ENCODE peak calls at places on chromosomes 4 and X, in ten cellular contexts. V is stomach, Z is right lobe of liver, A is esophagus squamous epithelium, O is GM12891, U is sigmoid colon, D is tibial nerve, J is ovary, H is uterus, P is heart left ventricle. Y is an unnamed sample.

GRCh38 chr4:105158837-105159236 is 12.2 kb downstream of the TET2 start:
- DNase-seq in V (no peak), Z (peak), A (no peak), O (no peak), U (peak), D (peak), J (peak), H (peak), P (peak), Y (no peak)

GRCh38 chrX:38803609-38804480 is 2.6 kb downstream of the MID1IP1 start:
- DNase-seq in V (peak), Z (peak), A (peak), O (peak), U (peak), D (peak), J (peak), H (peak), P (peak), Y (peak)

GRCh38 chr4:171644430-171645057 is 168.7 kb upstream of the GALNTL6 start:
- DNase-seq in V (no peak), Z (no peak), A (no peak), O (no peak), U (no peak), D (no peak), J (no peak), H (no peak), P (no peak), Y (no peak)

GRCh38 chrX:152929898-152930297 is 32.0 kb downstream of the ZNF185 start:
- DNase-seq in V (no peak), Z (no peak), A (no peak), O (no peak), U (no peak), D (no peak), J (no peak), H (no peak), P (no peak), Y (no peak)

GRCh38 chr4:168587326-168588125 is 90.7 kb downstream of the PALLD start:
- DNase-seq in V (no peak), Z (no peak), A (no peak), O (no peak), U (peak), D (peak), J (peak), H (peak), P (peak), Y (no peak)

GRCh38 chrX:140733766-140734342 is 24.3 kb downstream of the LINC00632 start:
- DNase-seq in V (no peak), Z (no peak), A (no peak), O (no peak), U (no peak), D (no peak), J (no peak), H (no peak), P (no peak), Y (peak)

GRCh38 chrX:8864151-8864550 is 63.0 kb upstream of the FAM9A start:
- DNase-seq in V (no peak), Z (no peak), A (no peak), O (no peak), U (no peak), D (no peak), J (no peak), H (no peak), P (no peak), Y (no peak)

GRCh38 chrX:18353931-18354368 is 538 bp downstream of the SCML2 start:
- DNase-seq in V (no peak), Z (peak), A (no peak), O (no peak), U (no peak), D (no peak), J (peak), H (peak), P (no peak), Y (peak)

GRCh38 chr4:83582289-83582756 is 46.4 kb downstream of the GPAT3 start:
- DNase-seq in V (peak), Z (peak), A (no peak), O (no peak), U (peak), D (peak), J (no peak), H (peak), P (peak), Y (no peak)

GRCh38 chr4:118277243-118277642 is 75.6 kb downstream of the PRSS12 start:
- DNase-seq in V (no peak), Z (no peak), A (no peak), O (no peak), U (no peak), D (no peak), J (no peak), H (no peak), P (no peak), Y (no peak)

GRCh38 chrX:40006025-40007017 is 91.4 kb downstream of the BCOR start:
- DNase-seq in V (peak), Z (peak), A (no peak), O (no peak), U (no peak), D (no peak), J (peak), H (peak), P (peak), Y (peak)

GRCh38 chr4:137694138-137694537 is 161.8 kb upstream of the PCDH18 start:
- DNase-seq in V (no peak), Z (no peak), A (no peak), O (no peak), U (no peak), D (peak), J (peak), H (peak), P (no peak), Y (no peak)

GRCh38 chr4:144734522-144734921 is 88.6 kb downstream of the HHIP start:
- DNase-seq in V (no peak), Z (no peak), A (no peak), O (no peak), U (no peak), D (no peak), J (no peak), H (no peak), P (no peak), Y (no peak)

GRCh38 chr4:8869002-8869878 is 2.4 kb downstream of the HMX1 start:
- DNase-seq in V (no peak), Z (no peak), A (no peak), O (no peak), U (no peak), D (no peak), J (no peak), H (no peak), P (no peak), Y (no peak)

GRCh38 chr4:137474711-137475301 is 57.5 kb downstream of the PCDH18 start:
- DNase-seq in V (no peak), Z (no peak), A (no peak), O (no peak), U (no peak), D (no peak), J (no peak), H (no peak), P (no peak), Y (no peak)

GRCh38 chr4:52019941-52020657 is at the start of gene LRRC66:
- DNase-seq in V (peak), Z (peak), A (no peak), O (no peak), U (no peak), D (no peak), J (no peak), H (no peak), P (no peak), Y (no peak)

GRCh38 chrX:51494409-51494808 is 2.0 kb downstream of the NUDT11 start:
- DNase-seq in V (no peak), Z (no peak), A (no peak), O (no peak), U (no peak), D (no peak), J (no peak), H (no peak), P (no peak), Y (no peak)

DNA sequence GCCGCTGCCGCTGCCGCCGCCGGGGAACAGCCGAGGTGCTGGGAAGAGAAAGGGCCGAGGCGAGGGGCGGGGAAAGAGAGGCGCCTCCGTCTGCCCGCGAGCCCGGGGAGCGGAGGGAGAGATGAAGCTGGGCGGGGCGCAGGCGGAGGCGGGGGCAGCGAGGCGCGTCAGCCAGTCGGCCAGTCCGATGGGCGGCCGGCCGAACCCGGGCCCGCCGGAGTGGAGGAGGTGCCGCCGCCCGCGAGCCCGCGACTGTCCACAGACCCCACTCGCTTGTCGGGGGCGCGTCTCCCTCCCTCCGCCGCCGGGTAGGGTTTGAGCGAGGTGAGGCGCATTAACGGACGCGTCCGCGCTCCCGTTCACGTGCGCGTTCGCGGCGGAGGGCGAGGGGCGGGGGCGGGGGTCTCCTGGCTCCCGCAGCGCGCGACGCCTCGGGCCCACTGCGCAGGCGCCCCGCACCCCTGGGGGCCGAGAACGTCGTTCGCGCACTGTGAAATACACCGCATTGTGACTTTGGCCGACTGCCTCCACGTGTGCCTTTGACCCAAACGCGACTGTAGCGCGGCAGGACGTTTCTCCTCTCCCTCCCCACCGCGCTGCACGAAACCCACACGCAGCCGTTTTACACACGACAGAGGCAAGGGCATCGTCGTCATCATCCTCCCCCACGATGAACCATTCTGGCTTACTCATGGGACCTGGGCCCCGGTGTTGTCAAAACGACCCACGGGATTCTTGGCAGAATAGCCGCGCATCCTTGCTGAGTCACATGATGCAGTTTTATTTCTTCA is at the start of gene NUDT11:
- DNase-seq in V (peak), Z (peak), A (no peak), O (no peak), U (peak), D (peak), J (peak), H (peak), P (peak), Y (peak)
- TF ChIP-seq POLR2A in V (no peak), Z (no peak), A (no peak), O (no peak), U (no peak), D (no peak), J (no peak), H (no peak), P (no peak), Y (no peak)

DNA sequence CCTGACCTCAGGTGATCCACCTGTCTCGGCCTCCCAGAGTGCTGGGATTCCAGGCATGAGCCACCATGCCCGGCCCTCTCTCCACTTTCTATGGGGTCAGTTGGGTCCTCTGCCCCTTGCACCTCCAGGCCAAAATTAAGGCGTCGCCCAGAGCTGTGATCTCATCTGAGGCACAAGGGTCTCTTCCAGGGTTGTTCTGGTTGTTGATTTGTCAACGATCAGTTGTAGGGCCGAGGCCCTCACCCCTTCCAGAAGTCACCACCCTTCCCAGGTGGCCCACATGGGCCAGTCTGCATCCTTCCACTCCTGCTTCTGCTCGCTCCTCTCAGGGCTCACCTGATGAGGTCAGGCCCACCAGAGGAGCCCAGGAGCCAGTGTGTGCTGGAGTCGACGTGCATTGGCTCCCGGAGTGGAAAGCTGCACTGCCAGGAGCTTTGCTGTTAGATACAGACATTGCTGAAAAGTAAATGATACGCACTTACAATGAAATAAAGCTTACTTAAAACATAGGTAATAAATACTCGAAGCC is 14.3 kb upstream of the TMEM271 start:
- DNase-seq in V (no peak), Z (no peak), A (no peak), O (no peak), U (no peak), D (no peak), J (no peak), H (no peak), P (no peak), Y (no peak)
- TF ChIP-seq POLR2A in V (no peak), Z (no peak), A (no peak), O (no peak), U (no peak), D (no peak), J (no peak), H (no peak), P (no peak), Y (no peak)

GRCh38 chrX:373641-374471 is 12.9 kb downstream of the PPP2R3B start:
- DNase-seq in V (no peak), Z (no peak), A (no peak), O (peak), U (no peak), D (no peak), J (no peak), H (no peak), P (peak), Y (no peak)
- TF ChIP-seq POLR2A in V (no peak), Z (no peak), A (no peak), O (no peak), U (no peak), D (no peak), J (no peak), H (no peak), P (no peak), Y (no peak)

DNA sequence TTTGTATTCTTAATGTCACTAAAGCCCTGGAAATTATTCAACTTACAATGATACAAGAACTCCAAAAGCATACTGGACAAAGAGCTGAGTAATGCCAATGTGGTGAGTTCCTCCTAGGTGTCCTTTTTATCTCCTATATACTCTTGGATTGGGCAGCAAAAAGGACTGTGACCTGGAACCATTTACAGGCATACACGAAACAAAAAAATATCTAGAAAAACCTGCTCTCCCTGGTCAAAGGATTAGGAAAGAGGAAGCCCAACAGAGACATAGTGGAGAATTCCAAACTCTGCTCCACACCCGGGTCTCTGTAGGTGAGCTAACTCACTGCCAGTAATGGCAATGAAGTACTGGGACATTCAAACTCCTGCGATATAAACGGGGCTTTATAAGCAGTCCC is 25.3 kb downstream of the SULT1B1 start:
- DNase-seq in V (no peak), Z (no peak), A (no peak), O (no peak), U (no peak), D (no peak), J (no peak), H (no peak), P (no peak), Y (no peak)
- TF ChIP-seq POLR2A in V (no peak), Z (no peak), A (no peak), O (no peak), U (no peak), D (no peak), J (no peak), H (no peak), P (no peak), Y (no peak)

GRCh38 chr4:185656467-185656890 is 121.2 kb upstream of the PDLIM3 start:
- DNase-seq in V (peak), Z (no peak), A (no peak), O (no peak), U (peak), D (peak), J (peak), H (peak), P (peak), Y (no peak)
- TF ChIP-seq POLR2A in V (no peak), Z (no peak), A (no peak), O (no peak), U (peak), D (no peak), J (no peak), H (no peak), P (no peak), Y (no peak)

GRCh38 chrX:10117864-10118377 is 38.9 kb upstream of the CLCN4 start:
- DNase-seq in V (no peak), Z (no peak), A (no peak), O (no peak), U (no peak), D (no peak), J (no peak), H (no peak), P (no peak), Y (no peak)
- TF ChIP-seq POLR2A in V (no peak), Z (no peak), A (no peak), O (no peak), U (no peak), D (no peak), J (no peak), H (no peak), P (no peak), Y (no peak)

DNA sequence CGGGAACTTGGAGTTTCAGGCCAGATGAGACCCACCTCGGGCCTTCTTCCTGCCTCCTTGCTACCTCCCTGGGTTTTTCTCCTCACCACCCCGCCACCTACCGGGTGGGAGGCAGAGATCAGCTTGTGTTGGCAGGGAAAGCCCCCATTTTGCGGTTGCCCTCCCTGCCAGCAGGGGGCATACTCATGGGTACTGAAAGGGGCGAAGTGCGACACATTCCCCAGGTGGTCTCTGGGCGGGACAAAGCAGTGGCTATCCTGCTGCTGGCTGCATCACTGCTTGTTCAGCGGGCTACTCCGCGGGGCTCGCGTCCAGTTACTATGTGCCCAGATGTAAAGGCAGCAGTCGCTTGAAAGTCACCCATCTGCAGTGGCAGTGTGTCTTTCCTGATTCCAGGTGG is 330.3 kb downstream of the PDHA2 start:
- DNase-seq in V (no peak), Z (no peak), A (no peak), O (peak), U (no peak), D (no peak), J (no peak), H (no peak), P (no peak), Y (no peak)
- TF ChIP-seq POLR2A in V (no peak), Z (no peak), A (no peak), O (no peak), U (no peak), D (no peak), J (no peak), H (no peak), P (no peak), Y (no peak)

GRCh38 chr4:86359944-86360478 is at the start of gene MAPK10:
- DNase-seq in V (peak), Z (peak), A (peak), O (peak), U (peak), D (peak), J (peak), H (peak), P (peak), Y (peak)
- TF ChIP-seq POLR2A in V (no peak), Z (no peak), A (no peak), O (no peak), U (no peak), D (peak), J (peak), H (no peak), P (no peak), Y (no peak)

GRCh38 chrX:1592128-1592862 is 891 bp downstream of the AKAP17A start:
- DNase-seq in V (peak), Z (peak), A (no peak), O (peak), U (no peak), D (no peak), J (peak), H (no peak), P (no peak), Y (peak)

GRCh38 chrX:1592863-1593201 is 1.4 kb downstream of the AKAP17A start:
- DNase-seq in V (peak), Z (no peak), A (no peak), O (no peak), U (no peak), D (no peak), J (peak), H (no peak), P (no peak), Y (peak)

GRCh38 chrX:1589356-1590130 is 1.9 kb upstream of the AKAP17A start:
- DNase-seq in V (no peak), Z (no peak), A (no peak), O (no peak), U (no peak), D (no peak), J (no peak), H (no peak), P (no peak), Y (no peak)

GRCh38 chrX:1591863-1592127 is 391 bp downstream of the AKAP17A start:
- DNase-seq in V (no peak), Z (no peak), A (no peak), O (no peak), U (no peak), D (no peak), J (peak), H (no peak), P (no peak), Y (no peak)

GRCh38 chrX:1591102-1591862 is at the start of gene AKAP17A:
- DNase-seq in V (peak), Z (peak), A (peak), O (peak), U (peak), D (peak), J (peak), H (peak), P (peak), Y (peak)
- TF ChIP-seq POLR2A in V (peak), Z (peak), A (peak), O (peak), U (no peak), D (peak), J (peak), H (peak), P (peak), Y (peak)

GRCh38 chrX:101617211-101618191 is at the start of gene ARMCX6:
- DNase-seq in V (peak), Z (peak), A (peak), O (peak), U (peak), D (peak), J (peak), H (peak), P (peak), Y (peak)
- TF ChIP-seq POLR2A in V (no peak), Z (no peak), A (no peak), O (no peak), U (no peak), D (peak), J (peak), H (peak), P (no peak), Y (peak)

Y was measured in erythroblast.